ENCODE peak calls at places on chromosomes 11 and 22, in eight cellular contexts. One of them, this sample, is unnamed.

GRCh38 chr11:66715346-66716085 is 13.5 kb downstream of the SPTBN2 start:
- DNase-seq in vagina: no peak
- DNase-seq in transverse colon: no peak
- DNase-seq in substantia nigra: no peak
- DNase-seq in heart right ventricle: no peak
- DNase-seq in psoas muscle: no peak
- DNase-seq in body of pancreas: no peak
- DNase-seq in left lung: no peak
- DNase-seq in this sample: no peak

GRCh38 chr11:68942751-68943271 is 38.0 kb downstream of the MRGPRD start:
- DNase-seq in vagina: no peak
- DNase-seq in transverse colon: peak
- DNase-seq in substantia nigra: no peak
- DNase-seq in heart right ventricle: no peak
- DNase-seq in psoas muscle: no peak
- DNase-seq in body of pancreas: no peak
- DNase-seq in left lung: no peak
- DNase-seq in this sample: no peak

GRCh38 chr22:19463491-19464469 is 15.2 kb downstream of the UFD1 start:
- DNase-seq in vagina: no peak
- DNase-seq in transverse colon: no peak
- DNase-seq in substantia nigra: no peak
- DNase-seq in heart right ventricle: peak
- DNase-seq in psoas muscle: peak
- DNase-seq in body of pancreas: no peak
- DNase-seq in left lung: no peak
- DNase-seq in this sample: no peak

GRCh38 chr11:48055292-48056132 is 75.2 kb downstream of the PTPRJ start:
- DNase-seq in vagina: no peak
- DNase-seq in transverse colon: peak
- DNase-seq in substantia nigra: no peak
- DNase-seq in heart right ventricle: no peak
- DNase-seq in psoas muscle: no peak
- DNase-seq in body of pancreas: no peak
- DNase-seq in left lung: no peak
- DNase-seq in this sample: peak

GRCh38 chr11:27718346-27718852 is 18.1 kb upstream of the BDNF start:
- DNase-seq in vagina: no peak
- DNase-seq in transverse colon: peak
- DNase-seq in substantia nigra: no peak
- DNase-seq in heart right ventricle: no peak
- DNase-seq in psoas muscle: no peak
- DNase-seq in body of pancreas: no peak
- DNase-seq in left lung: no peak
- DNase-seq in this sample: no peak

GRCh38 chr11:104943561-104943960 is 24.8 kb downstream of the CASP4 start:
- DNase-seq in vagina: no peak
- DNase-seq in transverse colon: no peak
- DNase-seq in substantia nigra: no peak
- DNase-seq in heart right ventricle: no peak
- DNase-seq in psoas muscle: no peak
- DNase-seq in body of pancreas: no peak
- DNase-seq in left lung: no peak
- DNase-seq in this sample: no peak

GRCh38 chr22:21051145-21051835 is 5.5 kb downstream of the LRRC74B start:
- DNase-seq in vagina: no peak
- DNase-seq in transverse colon: no peak
- DNase-seq in substantia nigra: no peak
- DNase-seq in heart right ventricle: no peak
- DNase-seq in psoas muscle: no peak
- DNase-seq in body of pancreas: no peak
- DNase-seq in left lung: no peak
- DNase-seq in this sample: no peak

GRCh38 chr22:22429374-22430108 is 79.0 kb downstream of the ZNF280B start:
- DNase-seq in vagina: no peak
- DNase-seq in transverse colon: no peak
- DNase-seq in substantia nigra: no peak
- DNase-seq in heart right ventricle: no peak
- DNase-seq in psoas muscle: no peak
- DNase-seq in body of pancreas: no peak
- DNase-seq in left lung: no peak
- DNase-seq in this sample: no peak

GRCh38 chr22:42304021-42304790 is 33.8 kb upstream of the TCF20 start:
- DNase-seq in vagina: no peak
- DNase-seq in transverse colon: no peak
- DNase-seq in substantia nigra: no peak
- DNase-seq in heart right ventricle: no peak
- DNase-seq in psoas muscle: no peak
- DNase-seq in body of pancreas: no peak
- DNase-seq in left lung: no peak
- DNase-seq in this sample: no peak

GRCh38 chr11:116061322-116061721 is 557.1 kb upstream of the CADM1 start:
- DNase-seq in vagina: no peak
- DNase-seq in transverse colon: no peak
- DNase-seq in substantia nigra: no peak
- DNase-seq in heart right ventricle: no peak
- DNase-seq in psoas muscle: no peak
- DNase-seq in body of pancreas: no peak
- DNase-seq in left lung: no peak
- DNase-seq in this sample: no peak

DNA sequence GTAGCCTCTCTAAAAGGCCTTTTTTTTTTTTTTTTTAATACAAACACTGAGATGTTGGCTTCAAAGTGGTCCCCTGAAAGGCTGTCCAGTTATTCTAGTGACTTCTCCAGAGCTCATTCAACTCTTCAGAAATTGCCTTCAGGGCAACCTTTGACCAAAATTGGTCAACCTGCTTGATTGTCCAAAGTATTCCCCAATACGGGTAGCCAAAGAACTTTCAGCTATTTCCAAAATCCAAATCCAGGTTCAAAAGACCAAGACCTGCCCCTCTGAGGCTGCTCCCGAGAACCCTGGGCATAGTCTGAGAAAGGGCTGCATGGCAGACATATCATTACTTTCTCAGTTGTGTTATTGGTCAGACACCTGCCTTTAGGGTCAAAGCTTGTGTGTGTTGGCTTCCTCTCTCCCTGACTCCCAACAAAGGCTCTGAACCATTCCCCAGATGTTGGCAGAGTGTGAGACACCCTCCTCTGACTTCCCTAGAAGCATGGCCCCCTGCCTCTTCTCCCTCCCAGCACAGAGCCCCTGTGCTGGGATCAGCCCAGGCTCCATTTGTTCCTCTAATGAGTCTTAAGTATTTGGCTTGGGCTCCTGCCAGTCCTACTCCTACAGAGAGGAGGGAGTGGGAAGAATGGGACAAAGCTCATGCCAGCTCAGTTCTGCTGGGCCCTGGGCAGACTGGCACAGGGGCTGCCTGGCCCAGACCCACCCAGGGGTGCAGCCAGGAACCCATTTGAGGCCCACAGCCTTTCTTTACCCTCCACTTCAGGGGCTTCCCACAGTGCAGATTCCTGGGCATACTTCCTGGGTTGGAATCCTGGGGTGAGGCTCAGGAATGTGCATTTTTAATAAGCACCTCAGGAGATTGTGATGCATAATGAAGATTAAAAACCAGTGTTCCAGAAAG is 30.3 kb downstream of the TNKS1BP1 start:
- DNase-seq in vagina: no peak
- DNase-seq in transverse colon: peak
- DNase-seq in substantia nigra: no peak
- DNase-seq in heart right ventricle: no peak
- DNase-seq in psoas muscle: no peak
- DNase-seq in body of pancreas: no peak
- DNase-seq in left lung: peak
- DNase-seq in this sample: no peak
- H3K27ac ChIP-seq in vagina: peak
- H3K27ac ChIP-seq in transverse colon: no peak
- H3K27ac ChIP-seq in substantia nigra: no peak
- H3K27ac ChIP-seq in heart right ventricle: no peak
- H3K27ac ChIP-seq in psoas muscle: no peak
- H3K27ac ChIP-seq in body of pancreas: peak
- H3K27ac ChIP-seq in left lung: peak
- H3K27ac ChIP-seq in this sample: peak

GRCh38 chr11:71301858-71302533 is 49.6 kb upstream of the SHANK2 start:
- DNase-seq in vagina: peak
- DNase-seq in transverse colon: no peak
- DNase-seq in substantia nigra: no peak
- DNase-seq in heart right ventricle: no peak
- DNase-seq in psoas muscle: no peak
- DNase-seq in body of pancreas: no peak
- DNase-seq in left lung: peak
- DNase-seq in this sample: no peak

GRCh38 chr11:71298016-71298550 is 45.7 kb upstream of the SHANK2 start:
- DNase-seq in vagina: peak
- DNase-seq in transverse colon: no peak
- DNase-seq in substantia nigra: no peak
- DNase-seq in heart right ventricle: no peak
- DNase-seq in psoas muscle: no peak
- DNase-seq in body of pancreas: no peak
- DNase-seq in left lung: no peak
- DNase-seq in this sample: no peak

GRCh38 chr11:71301046-71301857 is 48.9 kb upstream of the SHANK2 start:
- DNase-seq in vagina: peak
- DNase-seq in transverse colon: no peak
- DNase-seq in substantia nigra: no peak
- DNase-seq in heart right ventricle: no peak
- DNase-seq in psoas muscle: no peak
- DNase-seq in body of pancreas: no peak
- DNase-seq in left lung: no peak
- DNase-seq in this sample: no peak

GRCh38 chr11:71300187-71300586 is 47.8 kb upstream of the SHANK2 start:
- DNase-seq in vagina: no peak
- DNase-seq in transverse colon: no peak
- DNase-seq in substantia nigra: no peak
- DNase-seq in heart right ventricle: no peak
- DNase-seq in psoas muscle: no peak
- DNase-seq in body of pancreas: no peak
- DNase-seq in left lung: no peak
- DNase-seq in this sample: no peak

DNA sequence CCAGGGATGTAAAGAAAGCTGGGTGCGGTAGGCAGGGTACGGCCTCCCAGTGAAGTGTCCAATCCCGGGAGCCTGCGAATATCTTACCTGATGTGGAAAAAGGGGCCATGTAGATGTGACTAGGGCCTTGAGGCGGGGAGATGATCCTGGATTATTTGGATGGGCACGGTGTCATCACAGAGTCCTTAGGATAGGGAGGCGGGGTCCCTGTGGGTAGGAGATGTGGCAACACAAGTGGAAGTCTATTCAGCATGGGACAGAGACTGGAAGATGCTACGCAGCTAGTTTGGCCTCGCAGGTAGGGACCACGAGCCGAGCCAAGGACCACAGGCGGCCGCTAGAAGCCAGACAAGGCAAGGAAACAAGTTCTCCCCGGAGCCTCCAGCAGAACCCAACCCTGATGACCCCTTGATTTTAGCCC is 46.4 kb upstream of the SHANK2 start:
- DNase-seq in vagina: peak
- DNase-seq in transverse colon: no peak
- DNase-seq in substantia nigra: no peak
- DNase-seq in heart right ventricle: no peak
- DNase-seq in psoas muscle: no peak
- DNase-seq in body of pancreas: no peak
- DNase-seq in left lung: no peak
- DNase-seq in this sample: no peak
- H3K27ac ChIP-seq in vagina: no peak
- H3K27ac ChIP-seq in transverse colon: no peak
- H3K27ac ChIP-seq in substantia nigra: no peak
- H3K27ac ChIP-seq in heart right ventricle: no peak
- H3K27ac ChIP-seq in psoas muscle: no peak
- H3K27ac ChIP-seq in body of pancreas: peak
- H3K27ac ChIP-seq in left lung: peak
- H3K27ac ChIP-seq in this sample: peak

GRCh38 chr11:45436118-45436517 is 150.0 kb upstream of the SYT13 start:
- DNase-seq in vagina: no peak
- DNase-seq in transverse colon: no peak
- DNase-seq in substantia nigra: no peak
- DNase-seq in heart right ventricle: no peak
- DNase-seq in psoas muscle: no peak
- DNase-seq in body of pancreas: no peak
- DNase-seq in left lung: no peak
- DNase-seq in this sample: no peak
- H3K27ac ChIP-seq in vagina: no peak
- H3K27ac ChIP-seq in transverse colon: no peak
- H3K27ac ChIP-seq in substantia nigra: no peak
- H3K27ac ChIP-seq in heart right ventricle: no peak
- H3K27ac ChIP-seq in psoas muscle: no peak
- H3K27ac ChIP-seq in body of pancreas: no peak
- H3K27ac ChIP-seq in left lung: no peak
- H3K27ac ChIP-seq in this sample: no peak

GRCh38 chr11:65127473-65128181 is 5.5 kb downstream of the MRPL49 start:
- DNase-seq in vagina: no peak
- DNase-seq in transverse colon: no peak
- DNase-seq in substantia nigra: no peak
- DNase-seq in heart right ventricle: no peak
- DNase-seq in psoas muscle: no peak
- DNase-seq in body of pancreas: no peak
- DNase-seq in left lung: no peak
- DNase-seq in this sample: no peak

GRCh38 chr11:65126624-65127274 is 4.6 kb downstream of the MRPL49 start:
- DNase-seq in vagina: no peak
- DNase-seq in transverse colon: no peak
- DNase-seq in substantia nigra: no peak
- DNase-seq in heart right ventricle: no peak
- DNase-seq in psoas muscle: no peak
- DNase-seq in body of pancreas: no peak
- DNase-seq in left lung: no peak
- DNase-seq in this sample: no peak

GRCh38 chr11:65125197-65126056 is 3.3 kb downstream of the MRPL49 start:
- DNase-seq in vagina: no peak
- DNase-seq in transverse colon: no peak
- DNase-seq in substantia nigra: no peak
- DNase-seq in heart right ventricle: no peak
- DNase-seq in psoas muscle: no peak
- DNase-seq in body of pancreas: no peak
- DNase-seq in left lung: no peak
- DNase-seq in this sample: no peak

GRCh38 chr11:65121865-65122696 is at the start of the genes FAU and MRPL49:
- DNase-seq in vagina: no peak
- DNase-seq in transverse colon: peak
- DNase-seq in substantia nigra: peak
- DNase-seq in heart right ventricle: peak
- DNase-seq in psoas muscle: peak
- DNase-seq in body of pancreas: peak
- DNase-seq in left lung: peak
- DNase-seq in this sample: peak

DNA sequence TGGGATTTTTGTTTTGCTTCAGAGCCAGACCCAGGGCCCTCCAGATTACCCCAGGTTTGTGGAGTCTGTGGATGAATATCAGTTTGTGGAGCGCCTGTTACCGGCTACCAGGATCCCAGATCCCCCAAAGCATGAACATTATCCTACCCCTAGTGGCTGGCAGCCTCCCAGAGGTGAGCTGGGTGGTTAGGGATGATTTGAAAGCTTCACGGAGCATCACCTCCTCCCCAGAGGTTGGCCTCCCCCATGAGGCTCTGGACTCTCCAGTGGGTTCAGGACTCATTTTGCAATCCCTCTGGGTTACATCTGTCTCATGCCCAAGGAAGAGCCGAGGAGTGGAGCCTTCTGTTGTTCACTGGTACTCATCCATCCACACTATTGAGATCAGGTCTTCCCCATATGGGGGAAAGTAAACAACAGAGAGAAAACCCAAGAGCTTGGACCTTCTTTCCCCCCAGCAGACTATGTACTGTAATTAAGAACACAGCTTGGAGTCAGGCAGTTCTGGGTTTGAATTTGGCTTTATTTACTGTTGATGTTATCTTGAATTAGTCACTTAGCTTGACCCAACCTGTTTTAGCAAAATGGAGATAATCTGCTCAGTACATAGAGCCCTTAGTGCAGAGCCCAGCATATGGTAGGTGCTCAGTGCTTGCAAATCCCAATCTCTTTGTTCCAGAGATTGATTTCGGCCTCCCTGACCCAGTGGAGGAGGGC is 2.5 kb downstream of the MRPL49 start:
- DNase-seq in vagina: no peak
- DNase-seq in transverse colon: no peak
- DNase-seq in substantia nigra: no peak
- DNase-seq in heart right ventricle: no peak
- DNase-seq in psoas muscle: no peak
- DNase-seq in body of pancreas: no peak
- DNase-seq in left lung: no peak
- DNase-seq in this sample: no peak
- H3K27ac ChIP-seq in vagina: no peak
- H3K27ac ChIP-seq in transverse colon: no peak
- H3K27ac ChIP-seq in substantia nigra: no peak
- H3K27ac ChIP-seq in heart right ventricle: no peak
- H3K27ac ChIP-seq in psoas muscle: no peak
- H3K27ac ChIP-seq in body of pancreas: peak
- H3K27ac ChIP-seq in left lung: no peak
- H3K27ac ChIP-seq in this sample: no peak

This sample was measured in epithelial cell of prostate.